ENCODE peak calls at places on chromosome 13, in four cellular contexts. X is neural progenitor cell, B is tibial nerve, G is AG10803. J is an unnamed sample.

GRCh38 chr13:101452519-101453485 is at the start of gene ITGBL1:
- DNase-seq in X (no peak), B (no peak), G (peak), J (peak)

GRCh38 chr13:26019241-26019640 is 32.6 kb downstream of the SHISA2 start:
- DNase-seq in X (no peak), B (no peak), G (no peak), J (no peak)

GRCh38 chr13:94335786-94336357 is 143.6 kb downstream of the DCT start:
- DNase-seq in X (no peak), B (no peak), G (no peak), J (no peak)

GRCh38 chr13:98890186-98890585 is 87.7 kb downstream of the DOCK9 start:
- DNase-seq in X (no peak), B (peak), G (peak), J (no peak)

GRCh38 chr13:67042556-67042955 is 187.6 kb downstream of the PCDH9 start:
- DNase-seq in X (no peak), B (no peak), G (no peak), J (no peak)

GRCh38 chr13:28501547-28501946 is 6.6 kb upstream of the FLT1 start:
- DNase-seq in X (no peak), B (no peak), G (no peak), J (no peak)

GRCh38 chr13:100428966-100429365 is 159.6 kb downstream of the GGACT start:
- DNase-seq in X (no peak), B (no peak), G (no peak), J (no peak)

GRCh38 chr13:91368676-91369425 is 21.4 kb downstream of the MIR17HG start:
- DNase-seq in X (no peak), B (no peak), G (no peak), J (no peak)

GRCh38 chr13:98495627-98496238 is 81.2 kb downstream of the STK24 start:
- DNase-seq in X (peak), B (no peak), G (peak), J (no peak)

GRCh38 chr13:48783181-48783630 is 129.5 kb downstream of the CYSLTR2 start:
- DNase-seq in X (no peak), B (peak), G (peak), J (no peak)

GRCh38 chr13:80923907-80924306 is 583.0 kb upstream of the SPRY2 start:
- DNase-seq in X (peak), B (no peak), G (no peak), J (no peak)

GRCh38 chr13:95420501-95420900 is 119.2 kb upstream of the ABCC4 start:
- DNase-seq in X (peak), B (no peak), G (no peak), J (peak)

GRCh38 chr13:75372517-75372916 is 109.5 kb downstream of the TBC1D4 start:
- DNase-seq in X (peak), B (peak), G (peak), J (no peak)

GRCh38 chr13:46831588-46832194 is 34.7 kb upstream of the ESD start:
- DNase-seq in X (peak), B (peak), G (peak), J (no peak)

GRCh38 chr13:109162248-109163051 is 533.0 kb downstream of the MYO16 start:
- DNase-seq in X (no peak), B (no peak), G (no peak), J (no peak)

GRCh38 chr13:110854866-110855265 is 60.0 kb downstream of the ANKRD10 start:
- DNase-seq in X (no peak), B (no peak), G (no peak), J (no peak)

GRCh38 chr13:36413161-36413560 is 19.1 kb upstream of the CCNA1 start:
- DNase-seq in X (no peak), B (no peak), G (no peak), J (no peak)

GRCh38 chr13:98478134-98479129 is 98.5 kb downstream of the STK24 start:
- DNase-seq in X (peak), B (no peak), G (peak), J (no peak)

GRCh38 chr13:38045278-38046048 is 175.9 kb upstream of the TRPC4 start:
- DNase-seq in X (peak), B (no peak), G (peak), J (no peak)

GRCh38 chr13:59991395-59991794 is 172.3 kb downstream of the DIAPH3 start:
- DNase-seq in X (no peak), B (no peak), G (no peak), J (no peak)

GRCh38 chr13:30870049-30870884 is 35.8 kb upstream of the MEDAG start:
- DNase-seq in X (peak), B (peak), G (peak), J (peak)

GRCh38 chr13:82847595-82847994 is 1034.7 kb downstream of the SLITRK1 start:
- DNase-seq in X (no peak), B (no peak), G (no peak), J (no peak)

GRCh38 chr13:106581268-106581667 is 13.3 kb upstream of the ARGLU1 start:
- DNase-seq in X (no peak), B (no peak), G (no peak), J (no peak)

GRCh38 chr13:80339841-80340642 is 884 bp downstream of the SPRY2 start:
- DNase-seq in X (peak), B (peak), G (no peak), J (no peak)

GRCh38 chr13:20099319-20099718 is 61.5 kb downstream of the GJA3 start:
- DNase-seq in X (no peak), B (no peak), G (no peak), J (no peak)

GRCh38 chr13:57631607-57632275 is at the start of gene PCDH17:
- DNase-seq in X (peak), B (no peak), G (peak), J (no peak)

GRCh38 chr13:33445024-33445423 is 159.5 kb upstream of the STARD13 start:
- DNase-seq in X (no peak), B (no peak), G (no peak), J (no peak)
- TF ChIP-seq CTCF in X (no peak), B (no peak), G (no peak), J (no peak)

GRCh38 chr13:23966691-23967615 is 69.7 kb upstream of the C1QTNF9B start:
- DNase-seq in X (no peak), B (no peak), G (no peak), J (no peak)
- TF ChIP-seq CTCF in X (no peak), B (no peak), G (no peak), J (no peak)

GRCh38 chr13:113184568-113185440 is 23.7 kb downstream of the PCID2 start:
- DNase-seq in X (no peak), B (no peak), G (no peak), J (no peak)

GRCh38 chr13:113187905-113188595 is 20.4 kb downstream of the PCID2 start:
- DNase-seq in X (no peak), B (no peak), G (no peak), J (peak)

GRCh38 chr13:113186061-113186900 is 22.2 kb downstream of the PCID2 start:
- DNase-seq in X (no peak), B (no peak), G (no peak), J (no peak)

GRCh38 chr13:113183450-113184129 is 24.9 kb downstream of the PCID2 start:
- DNase-seq in X (no peak), B (no peak), G (no peak), J (no peak)

DNA sequence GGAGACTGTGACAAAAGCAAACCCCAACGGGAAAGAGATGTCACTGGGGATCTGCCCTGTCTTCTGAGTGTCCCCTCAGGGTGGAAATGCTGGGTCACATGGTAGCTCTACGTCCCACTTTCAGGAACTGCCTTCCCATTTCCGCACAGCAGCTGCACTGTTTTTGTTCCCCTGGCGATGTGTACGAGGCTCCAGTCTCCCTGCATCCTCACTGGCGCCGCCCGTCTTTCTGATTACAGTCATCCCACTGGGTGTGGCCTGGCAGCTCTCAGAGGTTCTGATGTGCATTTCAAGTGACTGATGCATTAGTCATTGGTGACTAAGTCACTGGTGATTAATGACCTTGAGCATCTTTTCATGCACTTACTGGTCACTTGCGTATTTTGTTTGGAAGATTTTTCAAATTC is 21.2 kb downstream of the PCID2 start:
- DNase-seq in X (no peak), B (peak), G (peak), J (peak)
- TF ChIP-seq CTCF in X (no peak), B (no peak), G (no peak), J (peak)

GRCh38 chr13:45700971-45701900 is 884 bp upstream of the CBY2 start:
- DNase-seq in X (no peak), B (no peak), G (no peak), J (no peak)
- TF ChIP-seq CTCF in X (peak), B (no peak), G (no peak), J (no peak)